ENCODE peak calls at places on chromosomes 7 and 10, in ten cellular contexts. L is mammary epithelial cell; A is Peyer's patch; V is occipital lobe; M is dermis blood vessel endothelial cell; I is M059J; Y is stimulated activated CD4-positive, alpha-beta T cell treated with anti-CD3 and anti-CD28 coated beads, Interleukin-2, amount 100 ng/mL, for 24 hours; E is caudate nucleus; D is activated T-helper 2 cell treated with anti-CD3 and anti-CD28 coated beads, Interferon-gamma antibody, Interleukin-2, Interleukin-4, amounts not matched to agents 10 μg/mL and 5 μg/mL and 100 μg/mL, durations not matched to agents 14 hours and 24 hours and 36 hours; H is BJ. P is an unnamed sample.

GRCh38 chr10:49620841-49621378 is 7.1 kb downstream of the CHAT start:
- DNase-seq in I (no peak), D (no peak), V (no peak), H (no peak), Y (no peak), E (no peak), L (no peak), A (peak), M (no peak), P (no peak)

GRCh38 chr7:131507592-131508331 is 48.7 kb downstream of the PODXL start:
- DNase-seq in E (peak), I (peak), D (peak), H (no peak), V (peak), L (peak), Y (peak), M (peak), A (peak), P (peak)

GRCh38 chr10:92640110-92640509 is 47.2 kb downstream of the KIF11 start:
- DNase-seq in V (no peak), D (no peak), E (no peak), M (peak), I (peak), A (no peak), Y (no peak), H (peak), L (peak), P (peak)

GRCh38 chr10:28952523-28952922 is 275.2 kb downstream of the BAMBI start:
- DNase-seq in H (no peak), A (no peak), Y (no peak), E (no peak), I (no peak), V (no peak), L (no peak), M (no peak), D (no peak), P (no peak)

GRCh38 chr10:97498841-97499560 is at the start of gene UBTD1:
- DNase-seq in L (peak), V (peak), A (no peak), Y (peak), M (peak), E (no peak), H (no peak), I (peak), D (no peak), P (peak)

GRCh38 chr7:116802784-116803183 is 59.6 kb upstream of the CAPZA2 start:
- DNase-seq in A (no peak), H (peak), L (peak), V (peak), D (peak), M (peak), Y (no peak), I (peak), E (no peak), P (peak)

GRCh38 chr10:28397229-28397628 is 94.4 kb upstream of the MPP7 start:
- DNase-seq in I (no peak), H (no peak), V (no peak), A (no peak), M (no peak), Y (no peak), D (no peak), L (no peak), E (no peak), P (no peak)

GRCh38 chr7:105890290-105890997 is 14.0 kb upstream of the ATXN7L1 start:
- DNase-seq in A (no peak), M (no peak), E (no peak), H (no peak), Y (peak), I (peak), V (no peak), D (no peak), L (peak), P (peak)

GRCh38 chr7:2269468-2270460 is 27.7 kb downstream of the NUDT1 start:
- DNase-seq in V (no peak), D (no peak), M (peak), A (no peak), E (no peak), I (peak), H (no peak), L (no peak), Y (no peak), P (peak)

GRCh38 chr7:42091461-42092229 is 145.4 kb downstream of the GLI3 start:
- DNase-seq in A (no peak), H (no peak), Y (no peak), L (peak), M (no peak), E (no peak), D (no peak), V (no peak), I (no peak), P (no peak)

GRCh38 chr10:1358860-1359598 is 302.8 kb downstream of the WDR37 start:
- DNase-seq in M (no peak), Y (no peak), I (peak), A (no peak), V (no peak), L (no peak), E (no peak), H (no peak), D (peak), P (no peak)

GRCh38 chr7:154852205-154852604 is 150.7 kb downstream of the PAXIP1 start:
- DNase-seq in I (no peak), D (no peak), V (no peak), A (no peak), M (no peak), Y (no peak), L (no peak), H (no peak), E (no peak), P (no peak)

GRCh38 chr10:13758302-13758701 is 171.5 kb downstream of the PRPF18 start:
- DNase-seq in Y (no peak), A (no peak), E (no peak), D (no peak), V (no peak), I (no peak), L (peak), M (peak), H (no peak), P (peak)

GRCh38 chr7:128202287-128202957 is 38.7 kb upstream of the LEP start:
- DNase-seq in L (no peak), M (no peak), H (no peak), I (no peak), E (no peak), V (no peak), D (no peak), A (no peak), Y (no peak), P (no peak)

GRCh38 chr7:11552676-11553075 is 279.3 kb downstream of the THSD7A start:
- DNase-seq in H (no peak), V (no peak), M (no peak), Y (no peak), I (no peak), D (no peak), A (no peak), L (no peak), E (no peak), P (no peak)

GRCh38 chr7:38704751-38705150 is 73.6 kb upstream of the AMPH start:
- DNase-seq in V (no peak), Y (no peak), I (no peak), M (no peak), D (no peak), H (no peak), E (no peak), A (no peak), L (no peak), P (peak)

GRCh38 chr10:30500534-30500933 is 66.5 kb downstream of the MAP3K8 start:
- DNase-seq in M (no peak), V (no peak), H (no peak), L (no peak), A (no peak), D (no peak), E (no peak), I (no peak), Y (no peak), P (no peak)

GRCh38 chr10:103861501-103861900 is 6.1 kb upstream of the SH3PXD2A start:
- DNase-seq in D (no peak), V (no peak), E (no peak), I (peak), L (peak), M (no peak), Y (no peak), H (no peak), A (no peak), P (peak)

GRCh38 chr7:114554781-114555537 is 140.3 kb downstream of the FOXP2 start:
- DNase-seq in M (peak), A (no peak), V (no peak), L (no peak), H (no peak), I (peak), E (no peak), D (no peak), Y (no peak), P (peak)

GRCh38 chr7:133535308-133535707 is 282.4 kb downstream of the EXOC4 start:
- DNase-seq in L (no peak), E (no peak), V (no peak), H (no peak), I (no peak), A (no peak), D (no peak), M (no peak), Y (no peak), P (no peak)

GRCh38 chr7:79291498-79291865 is 162.0 kb downstream of the MAGI2 start:
- DNase-seq in I (no peak), H (no peak), V (no peak), E (no peak), M (no peak), D (no peak), L (peak), A (no peak), Y (no peak), P (no peak)

P was measured in AG10803.